ENCODE peak calls at places on chromosomes 7 and 10, in five cellular contexts. T, Y, Z, U and P are unnamed samples. For H3K4me1 and H3K27me3, the result is how much of the 10 kb centered on the place peaks cover.

GRCh38 chr7:29035044-29035740 is 77.1 kb upstream of the TRIL start:
- DNase-seq in Z (no peak), T (no peak), U (no peak), Y (peak), P (no peak)

GRCh38 chr7:73442903-73443542 is 9.4 kb downstream of the FZD9 start:
- DNase-seq in Y (no peak), T (no peak), Z (no peak), U (no peak), P (no peak)

GRCh38 chr10:61752111-61753011 is 89.6 kb downstream of the CABCOCO1 start:
- DNase-seq in U (no peak), Y (peak), Z (no peak), T (no peak), P (no peak)

GRCh38 chr10:71980181-71981023 is 16.2 kb downstream of the CHST3 start:
- DNase-seq in Y (peak), U (no peak), Z (no peak), T (peak), P (no peak)

GRCh38 chr7:87580636-87581035 is 20.0 kb downstream of the ABCB1 start:
- DNase-seq in T (no peak), Z (no peak), Y (no peak), U (no peak), P (no peak)

GRCh38 chr10:93034426-93034825 is 26.2 kb upstream of the CYP26C1 start:
- DNase-seq in Z (no peak), U (no peak), T (no peak), Y (no peak), P (no peak)

GRCh38 chr7:47571355-47572100 is 10.4 kb downstream of the TNS3 start:
- DNase-seq in T (no peak), Y (peak), Z (peak), U (no peak), P (peak)

GRCh38 chr10:118823256-118823907 is 68.6 kb upstream of the CACUL1 start:
- DNase-seq in U (no peak), T (no peak), Y (no peak), Z (no peak), P (no peak)

GRCh38 chr10:125106586-125106985 is 53.8 kb downstream of the CTBP2 start:
- DNase-seq in Z (no peak), Y (no peak), U (no peak), T (no peak), P (no peak)

GRCh38 chr7:47088329-47089067 is 493.4 kb downstream of the TNS3 start:
- DNase-seq in Z (no peak), Y (peak), T (peak), U (no peak), P (peak)

GRCh38 chr10:69375307-69376151 is 41.2 kb downstream of the TACR2 start:
- DNase-seq in U (peak), T (peak), Z (no peak), Y (no peak), P (peak)

GRCh38 chr7:100191775-100192174 is 14.1 kb downstream of the STAG3 start:
- DNase-seq in Y (peak), Z (no peak), T (no peak), U (no peak), P (no peak)

GRCh38 chr7:24917510-24918239 is 62.3 kb downstream of the OSBPL3 start:
- DNase-seq in T (no peak), Z (no peak), Y (peak), U (no peak), P (no peak)

GRCh38 chr7:129786825-129787563 is 165.8 kb downstream of the UBE2H start:
- DNase-seq in Z (no peak), Y (no peak), T (no peak), U (no peak), P (no peak)

GRCh38 chr7:33754933-33755928 is 150.1 kb upstream of the BMPER start:
- DNase-seq in T (no peak), U (no peak), Z (no peak), Y (no peak), P (no peak)

GRCh38 chr7:6226194-6226799 is 46.1 kb downstream of the CYTH3 start:
- DNase-seq in T (no peak), Y (peak), U (no peak), Z (no peak), P (no peak)

GRCh38 chr7:15174470-15174869 is 271.9 kb upstream of the DGKB start:
- DNase-seq in U (no peak), T (no peak), Z (no peak), Y (no peak), P (no peak)

GRCh38 chr10:25113231-25114035 is 61.4 kb upstream of the GPR158 start:
- DNase-seq in Y (peak), U (peak), T (peak), Z (peak), P (peak)

GRCh38 chr7:17056491-17057142 is 174.8 kb upstream of the AGR3 start:
- DNase-seq in Z (no peak), Y (peak), U (no peak), T (no peak), P (no peak)

GRCh38 chr10:91596821-91597396 is 36.0 kb downstream of the PPP1R3C start:
- DNase-seq in Y (peak), U (no peak), Z (no peak), T (no peak), P (no peak)

GRCh38 chr7:88347098-88347497 is 40.4 kb upstream of the STEAP4 start:
- DNase-seq in U (no peak), T (no peak), Y (no peak), Z (no peak), P (no peak)

GRCh38 chr7:90686146-90686545 is 90.0 kb downstream of the CDK14 start:
- DNase-seq in T (no peak), U (no peak), Y (no peak), Z (no peak), P (no peak)

GRCh38 chr10:13056461-13057077 is 43.4 kb upstream of the OPTN start:
- DNase-seq in U (no peak), T (peak), Y (peak), Z (no peak), P (no peak)

GRCh38 chr10:121927361-121927840 is 430 bp downstream of the ATE1 start:
- DNase-seq in Y (peak), U (peak), Z (peak), T (peak), P (peak)

GRCh38 chr7:111242361-111242760 is 151.4 kb downstream of the LRRN3 start:
- DNase-seq in Z (no peak), Y (no peak), T (no peak), U (no peak), P (no peak)

GRCh38 chr7:131232768-131233167 is 94.9 kb upstream of the MKLN1 start:
- DNase-seq in Z (no peak), U (no peak), Y (no peak), T (no peak), P (no peak)

GRCh38 chr10:98186681-98187080 is 52.2 kb downstream of the R3HCC1L start:
- DNase-seq in Y (peak), T (no peak), Z (no peak), U (no peak), P (no peak)

GRCh38 chr7:110850239-110850638 is 240.7 kb upstream of the LRRN3 start:
- DNase-seq in Y (no peak), Z (no peak), T (no peak), U (no peak), P (no peak)

GRCh38 chr7:27110163-27110976 is 7.9 kb upstream of the HOXA2 start:
- DNase-seq in Y (peak), T (no peak), U (no peak), Z (no peak), P (no peak)

GRCh38 chr10:35387768-35388167 is 51.5 kb downstream of the CCNY start:
- DNase-seq in Z (no peak), T (no peak), U (no peak), Y (peak), P (no peak)

GRCh38 chr10:2936816-2937215 is 130.5 kb upstream of the PFKP start:
- DNase-seq in T (no peak), Y (no peak), U (no peak), Z (no peak), P (no peak)

GRCh38 chr7:101614098-101614938 is 14.8 kb downstream of the MYL10 start:
- DNase-seq in Z (no peak), T (no peak), U (no peak), Y (no peak), P (no peak)

GRCh38 chr10:46543379-46544014 is 13.0 kb downstream of the GPRIN2 start:
- DNase-seq in Y (no peak), Z (peak), T (no peak), U (peak), P (no peak)

GRCh38 chr10:5090551-5090950 is 3.7 kb upstream of the AKR1C3 start:
- DNase-seq in U (no peak), T (no peak), Y (no peak), Z (no peak), P (no peak)

GRCh38 chr10:30742471-30742870 is 112.9 kb upstream of the LYZL2 start:
- DNase-seq in Z (no peak), U (no peak), T (no peak), Y (no peak), P (no peak)

GRCh38 chr10:122152544-122152943 is 118.6 kb upstream of the BTBD16 start:
- DNase-seq in Z (no peak), T (no peak), Y (peak), U (peak), P (no peak)

GRCh38 chr10:119384127-119384526 is 158.4 kb downstream of the RGS10 start:
- DNase-seq in U (no peak), T (no peak), Y (no peak), Z (no peak), P (no peak)

GRCh38 chr7:80095545-80095944 is 39.1 kb upstream of the GNAI1 start:
- DNase-seq in U (no peak), Y (peak), Z (no peak), T (no peak), P (no peak)

GRCh38 chr10:133237241-133238065 is at the start of gene VENTX:
- DNase-seq in Z (no peak), Y (no peak), T (no peak), U (no peak), P (no peak)

GRCh38 chr10:133235891-133236321 is 1.7 kb upstream of the VENTX start:
- DNase-seq in U (no peak), T (no peak), Z (no peak), Y (no peak), P (no peak)

GRCh38 chr10:133238066-133238804 is 580 bp downstream of the VENTX start:
- DNase-seq in Z (no peak), Y (no peak), T (no peak), U (no peak), P (no peak)

GRCh38 chr10:133235265-133235664 is 2.4 kb upstream of the VENTX start:
- DNase-seq in Y (no peak), T (peak), Z (no peak), U (no peak), P (no peak)

DNA sequence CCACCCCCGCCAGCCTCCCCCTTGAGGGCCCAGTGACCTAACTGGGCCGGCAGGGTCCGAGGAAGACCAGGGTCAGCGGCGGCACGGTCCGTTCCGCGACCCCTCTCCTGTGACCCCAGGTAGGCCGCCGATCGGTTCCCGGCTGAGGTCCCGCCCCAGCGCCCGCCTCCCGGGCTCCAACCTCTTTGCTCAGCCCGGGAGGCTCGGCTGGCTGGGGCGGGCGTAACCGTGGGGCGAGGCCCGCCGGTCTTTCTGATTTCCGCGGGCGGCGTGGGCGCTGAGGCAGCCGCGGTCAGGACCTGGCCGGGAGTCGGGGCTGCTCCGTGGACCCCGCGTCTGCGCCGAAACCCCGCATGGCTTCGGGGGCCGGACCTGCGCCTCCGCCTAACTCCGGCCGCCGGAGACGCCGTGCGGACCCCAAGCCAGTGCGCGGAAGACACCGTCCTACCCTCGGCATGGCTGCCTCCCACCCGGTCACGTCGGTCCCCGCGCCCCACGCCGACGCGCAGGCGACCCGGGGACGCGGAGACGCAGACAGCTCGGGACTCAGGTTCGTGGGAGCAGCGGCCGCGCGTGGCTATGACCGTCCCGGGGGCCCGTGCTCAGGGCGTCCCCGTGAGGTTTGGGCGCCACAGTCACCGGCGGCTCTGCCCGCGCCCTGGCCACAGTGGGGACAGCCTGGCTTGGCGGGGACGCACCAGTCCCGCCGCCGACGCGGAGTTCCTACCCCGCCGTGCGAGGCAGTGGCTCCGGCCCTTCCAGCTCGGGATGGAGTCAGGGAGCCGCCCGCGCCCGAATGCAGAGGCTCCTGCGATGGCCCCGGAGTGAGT is 1.0 kb upstream of the VENTX start:
- DNase-seq in Z (no peak), Y (no peak), U (no peak), T (no peak), P (no peak)
- H3K4me1 ChIP-seq in Z (under half), Y (under half), U (under half), T (under half), P (under half)

GRCh38 chr7:76397409-76398183 is 11.9 kb downstream of the SSC4D start:
- DNase-seq in T (peak), Z (peak), Y (peak), U (peak), P (peak)
- H3K4me3 ChIP-seq in T (peak), Z (peak), Y (peak), U (peak), P (peak)

GRCh38 chr10:100618091-100618615 is 82.4 kb downstream of the HIF1AN start:
- DNase-seq in Y (no peak), U (no peak), Z (no peak), T (no peak), P (no peak)

GRCh38 chr10:100621360-100622205 is 85.8 kb downstream of the HIF1AN start:
- DNase-seq in T (no peak), Z (no peak), Y (peak), U (no peak), P (no peak)

GRCh38 chr10:100615911-100616310 is 80.2 kb downstream of the HIF1AN start:
- DNase-seq in Y (no peak), U (no peak), Z (no peak), T (no peak), P (no peak)

GRCh38 chr10:100620087-100620835 is 84.5 kb downstream of the HIF1AN start:
- DNase-seq in Z (no peak), U (no peak), T (no peak), Y (no peak), P (no peak)

GRCh38 chr10:100618856-100619255 is 83.1 kb downstream of the HIF1AN start:
- DNase-seq in Z (no peak), T (no peak), U (no peak), Y (no peak), P (no peak)
- H3K27me3 ChIP-seq in Z (under half), T (under half), U (half or more), Y (under half), P (under half)

GRCh38 chr10:33103980-33104379 is 145.9 kb upstream of the ITGB1 start:
- DNase-seq in Z (no peak), U (no peak), Y (no peak), T (no peak), P (no peak)
- H3K4me1 ChIP-seq in Z (under half), U (under half), Y (under half), T (under half), P (under half)

DNA sequence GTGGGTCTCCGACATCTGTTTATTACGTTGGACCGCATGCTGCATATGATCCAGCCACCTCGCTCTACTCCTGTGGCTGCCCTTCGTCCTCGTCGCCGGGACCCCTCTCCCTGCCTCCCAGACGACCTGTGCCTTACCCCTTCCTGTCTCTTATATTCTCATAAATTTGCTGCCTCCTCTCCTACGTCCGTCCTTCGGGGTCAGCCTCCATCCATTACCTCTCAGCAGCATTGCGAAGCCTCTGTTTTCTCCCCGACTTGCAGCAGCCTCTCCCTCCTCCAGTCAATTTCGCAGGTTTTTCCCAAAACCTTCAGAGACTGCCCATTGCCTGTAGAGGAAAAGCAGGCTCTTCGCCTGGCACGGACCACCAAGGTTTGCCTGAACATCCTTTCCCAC is 39.4 kb upstream of the LEP start:
- DNase-seq in Y (no peak), U (no peak), Z (peak), T (no peak), P (no peak)
- H3K4me3 ChIP-seq in Y (no peak), U (no peak), Z (no peak), T (no peak), P (no peak)

GRCh38 chr7:44539669-44540516 is 1.2 kb downstream of the NPC1L1 start:
- DNase-seq in U (no peak), Y (no peak), T (no peak), Z (peak), P (no peak)

GRCh38 chr7:44540592-44541027 is 520 bp downstream of the NPC1L1 start:
- DNase-seq in Z (no peak), Y (no peak), U (no peak), T (no peak), P (no peak)

GRCh38 chr7:44538798-44539668 is 2.1 kb downstream of the NPC1L1 start:
- DNase-seq in U (no peak), Y (no peak), T (no peak), Z (no peak), P (no peak)

GRCh38 chr7:44541028-44541869 is at the start of gene NPC1L1:
- DNase-seq in U (no peak), Y (no peak), Z (peak), T (peak), P (no peak)

GRCh38 chr7:44541876-44542610 is 913 bp upstream of the NPC1L1 start:
- DNase-seq in Z (no peak), Y (no peak), U (no peak), T (no peak), P (no peak)
- H3K27me3 ChIP-seq in Z (under half), Y (under half), U (under half), T (under half), P (under half)